ENCODE peak calls at places on chromosomes 11 and 22, in eight cellular contexts. One of them, this sample, is unnamed.

GRCh38 chr11:111604392-111605009 is 2.3 kb downstream of the SIK2 start:
- DNase-seq in aorta: no peak
- DNase-seq in neuronal stem cell: peak; percentile 40
- DNase-seq in CD4-positive, alpha-beta memory T cell: peak; percentile 47
- DNase-seq in left lung: no peak
- DNase-seq in H9: no peak
- DNase-seq in OCI-LY7: peak; percentile 67
- DNase-seq in astrocyte: peak; percentile 29
- DNase-seq in this sample: peak; percentile 26

GRCh38 chr11:47577460-47578041 is 1.2 kb downstream of the KBTBD4 start:
- DNase-seq in OCI-LY7: no peak
- DNase-seq in neuronal stem cell: no peak
- DNase-seq in aorta: no peak
- DNase-seq in H9: no peak
- DNase-seq in CD4-positive, alpha-beta memory T cell: no peak
- DNase-seq in astrocyte: no peak
- DNase-seq in left lung: no peak
- DNase-seq in this sample: no peak

GRCh38 chr11:30730011-30730410 is 143.9 kb upstream of the MPPED2 start:
- DNase-seq in CD4-positive, alpha-beta memory T cell: no peak
- DNase-seq in neuronal stem cell: no peak
- DNase-seq in OCI-LY7: no peak
- DNase-seq in astrocyte: no peak
- DNase-seq in left lung: no peak
- DNase-seq in H9: no peak
- DNase-seq in aorta: no peak
- DNase-seq in this sample: no peak

GRCh38 chr22:30054764-30055069 is 25.5 kb upstream of the HORMAD2 start:
- DNase-seq in left lung: no peak
- DNase-seq in CD4-positive, alpha-beta memory T cell: no peak
- DNase-seq in aorta: no peak
- DNase-seq in astrocyte: no peak
- DNase-seq in neuronal stem cell: no peak
- DNase-seq in OCI-LY7: no peak
- DNase-seq in H9: no peak
- DNase-seq in this sample: no peak

GRCh38 chr22:27204280-27204679 is 546.9 kb downstream of the MIAT start:
- DNase-seq in astrocyte: no peak
- DNase-seq in H9: no peak
- DNase-seq in CD4-positive, alpha-beta memory T cell: no peak
- DNase-seq in neuronal stem cell: no peak
- DNase-seq in left lung: no peak
- DNase-seq in OCI-LY7: no peak
- DNase-seq in aorta: no peak
- DNase-seq in this sample: no peak

GRCh38 chr11:115473167-115473566 is 31.0 kb downstream of the CADM1 start:
- DNase-seq in neuronal stem cell: no peak
- DNase-seq in OCI-LY7: no peak
- DNase-seq in CD4-positive, alpha-beta memory T cell: no peak
- DNase-seq in astrocyte: no peak
- DNase-seq in left lung: no peak
- DNase-seq in aorta: no peak
- DNase-seq in H9: no peak
- DNase-seq in this sample: no peak

GRCh38 chr22:45997077-45997774 is 20.3 kb upstream of the WNT7B start:
- DNase-seq in H9: peak; percentile 63
- DNase-seq in aorta: peak; percentile 95
- DNase-seq in astrocyte: peak; percentile 94
- DNase-seq in neuronal stem cell: no peak
- DNase-seq in left lung: peak; percentile 91
- DNase-seq in CD4-positive, alpha-beta memory T cell: no peak
- DNase-seq in OCI-LY7: peak; percentile 75
- DNase-seq in this sample: no peak

GRCh38 chr11:87039371-87039770 is 1.6 kb downstream of the TMEM135 start:
- DNase-seq in neuronal stem cell: no peak
- DNase-seq in OCI-LY7: no peak
- DNase-seq in left lung: no peak
- DNase-seq in aorta: no peak
- DNase-seq in H9: no peak
- DNase-seq in CD4-positive, alpha-beta memory T cell: no peak
- DNase-seq in astrocyte: peak; percentile 13
- DNase-seq in this sample: no peak

GRCh38 chr11:68021167-68021787 is 9.2 kb upstream of the NDUFS8 start:
- DNase-seq in OCI-LY7: peak; percentile 41
- DNase-seq in aorta: no peak
- DNase-seq in neuronal stem cell: no peak
- DNase-seq in CD4-positive, alpha-beta memory T cell: no peak
- DNase-seq in left lung: no peak
- DNase-seq in astrocyte: no peak
- DNase-seq in H9: peak; percentile 67
- DNase-seq in this sample: no peak

GRCh38 chr11:62124186-62125113 is 639 bp downstream of the INCENP start:
- DNase-seq in neuronal stem cell: no peak
- DNase-seq in aorta: peak; percentile 78
- DNase-seq in left lung: peak; percentile 52
- DNase-seq in astrocyte: peak; percentile 37
- DNase-seq in OCI-LY7: peak; percentile 45
- DNase-seq in CD4-positive, alpha-beta memory T cell: peak; percentile 4
- DNase-seq in H9: no peak
- DNase-seq in this sample: no peak

GRCh38 chr11:44627911-44628729 is 62.7 kb downstream of the CD82 start:
- DNase-seq in left lung: no peak
- DNase-seq in H9: peak; percentile 25
- DNase-seq in astrocyte: peak; percentile 61
- DNase-seq in OCI-LY7: no peak
- DNase-seq in CD4-positive, alpha-beta memory T cell: no peak
- DNase-seq in neuronal stem cell: no peak
- DNase-seq in aorta: peak; percentile 84
- DNase-seq in this sample: peak; percentile 19

GRCh38 chr11:120839201-120839600 is 184.7 kb upstream of the TBCEL start:
- DNase-seq in H9: no peak
- DNase-seq in aorta: no peak
- DNase-seq in astrocyte: no peak
- DNase-seq in neuronal stem cell: no peak
- DNase-seq in OCI-LY7: no peak
- DNase-seq in left lung: no peak
- DNase-seq in CD4-positive, alpha-beta memory T cell: no peak
- DNase-seq in this sample: no peak

GRCh38 chr22:27993774-27994350 is 74.8 kb upstream of the PITPNB start:
- DNase-seq in H9: no peak
- DNase-seq in CD4-positive, alpha-beta memory T cell: no peak
- DNase-seq in OCI-LY7: no peak
- DNase-seq in neuronal stem cell: no peak
- DNase-seq in aorta: peak; percentile 47
- DNase-seq in astrocyte: no peak
- DNase-seq in left lung: peak; percentile 19
- DNase-seq in this sample: no peak

DNA sequence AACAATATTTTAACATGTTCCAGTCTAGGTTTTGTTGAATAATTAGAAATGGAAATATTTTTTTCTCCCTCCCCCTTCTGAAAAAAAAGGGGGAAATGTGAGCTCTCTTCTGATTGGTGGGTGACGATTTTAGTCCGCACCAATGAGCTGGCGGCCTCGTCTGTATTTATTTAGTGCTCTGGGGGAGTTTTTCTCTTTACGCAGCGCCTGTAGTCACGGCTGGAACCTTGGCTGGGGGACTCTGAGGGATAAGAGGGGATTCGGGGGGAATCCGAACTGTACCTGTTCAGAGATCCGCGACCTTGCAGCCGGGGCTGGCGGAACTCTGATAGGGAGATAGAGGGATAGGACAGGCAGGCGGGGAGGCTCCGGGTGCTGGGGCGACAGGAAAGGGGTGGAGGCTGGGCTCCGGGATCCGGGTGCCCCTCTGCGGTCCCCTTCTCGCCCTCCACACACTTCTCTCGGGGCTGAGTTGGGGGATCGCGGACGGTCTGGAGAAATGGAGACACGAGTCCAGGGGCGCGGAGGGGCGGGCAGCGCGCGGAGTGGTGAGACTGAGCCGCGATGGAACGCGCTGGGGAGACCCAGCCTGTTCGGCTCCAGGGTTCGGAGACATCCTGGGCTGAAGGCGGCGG is 99.7 kb upstream of the HSD17B12 start:
- DNase-seq in neuronal stem cell: no peak
- DNase-seq in aorta: no peak
- DNase-seq in OCI-LY7: no peak
- DNase-seq in CD4-positive, alpha-beta memory T cell: no peak
- DNase-seq in H9: no peak
- DNase-seq in astrocyte: no peak
- DNase-seq in left lung: no peak
- DNase-seq in this sample: no peak
- H3K4me1 ChIP-seq in neuronal stem cell: peaks cover 5% of the 10 kb centered on the region
- H3K4me1 ChIP-seq in aorta: no peaks in the 10 kb centered on the region
- H3K4me1 ChIP-seq in OCI-LY7: peaks cover 5% of the 10 kb centered on the region
- H3K4me1 ChIP-seq in CD4-positive, alpha-beta memory T cell: peaks cover 15% of the 10 kb centered on the region
- H3K4me1 ChIP-seq in H9: no peaks in the 10 kb centered on the region
- H3K4me1 ChIP-seq in astrocyte: peaks cover 26% of the 10 kb centered on the region
- H3K4me1 ChIP-seq in left lung: peaks cover 24% of the 10 kb centered on the region
- H3K4me1 ChIP-seq in this sample: peaks cover 2% of the 10 kb centered on the region

DNA sequence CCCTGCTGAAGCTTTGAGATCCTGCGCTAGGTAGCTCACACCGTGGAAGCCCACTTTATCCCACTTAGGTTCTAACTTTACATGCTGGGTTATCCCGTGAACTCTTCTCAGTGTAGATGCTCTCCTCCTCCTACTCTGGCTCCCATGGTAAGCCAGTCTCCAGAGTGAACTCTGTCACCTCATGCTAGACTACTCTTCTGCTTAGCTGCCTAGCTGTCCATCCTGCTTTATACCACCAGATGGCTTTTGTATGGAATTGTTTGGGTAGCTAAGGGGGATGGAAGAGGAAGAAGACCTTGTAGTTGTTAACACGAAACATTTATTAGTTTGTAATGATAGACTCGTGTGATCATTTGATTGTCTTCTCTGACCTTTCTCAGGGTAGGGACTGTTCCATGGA is 46.8 kb downstream of the EMSY start:
- DNase-seq in neuronal stem cell: no peak
- DNase-seq in aorta: no peak
- DNase-seq in left lung: no peak
- DNase-seq in CD4-positive, alpha-beta memory T cell: no peak
- DNase-seq in OCI-LY7: no peak
- DNase-seq in astrocyte: no peak
- DNase-seq in H9: no peak
- DNase-seq in this sample: no peak
- H3K9me3 ChIP-seq in neuronal stem cell: no peaks in the 10 kb centered on the region
- H3K9me3 ChIP-seq in aorta: no peaks in the 10 kb centered on the region
- H3K9me3 ChIP-seq in left lung: no peaks in the 10 kb centered on the region
- H3K9me3 ChIP-seq in CD4-positive, alpha-beta memory T cell: no peaks in the 10 kb centered on the region
- H3K9me3 ChIP-seq in OCI-LY7: no peaks in the 10 kb centered on the region
- H3K9me3 ChIP-seq in astrocyte: no peaks in the 10 kb centered on the region
- H3K9me3 ChIP-seq in H9: no peaks in the 10 kb centered on the region
- H3K9me3 ChIP-seq in this sample: no peaks in the 10 kb centered on the region

GRCh38 chr11:118605116-118605867 is 2.1 kb upstream of the PHLDB1 start:
- DNase-seq in OCI-LY7: no peak
- DNase-seq in CD4-positive, alpha-beta memory T cell: no peak
- DNase-seq in H9: no peak
- DNase-seq in left lung: no peak
- DNase-seq in neuronal stem cell: no peak
- DNase-seq in aorta: peak; percentile 88
- DNase-seq in astrocyte: peak; percentile 66
- DNase-seq in this sample: no peak

GRCh38 chr11:118606844-118607228 is 579 bp upstream of the PHLDB1 start:
- DNase-seq in H9: no peak
- DNase-seq in astrocyte: no peak
- DNase-seq in left lung: no peak
- DNase-seq in CD4-positive, alpha-beta memory T cell: no peak
- DNase-seq in OCI-LY7: no peak
- DNase-seq in neuronal stem cell: no peak
- DNase-seq in aorta: peak; percentile 35
- DNase-seq in this sample: no peak

GRCh38 chr11:118604566-118604965 is 2.8 kb upstream of the PHLDB1 start:
- DNase-seq in aorta: peak; percentile 21
- DNase-seq in left lung: no peak
- DNase-seq in neuronal stem cell: no peak
- DNase-seq in CD4-positive, alpha-beta memory T cell: no peak
- DNase-seq in H9: no peak
- DNase-seq in OCI-LY7: no peak
- DNase-seq in astrocyte: no peak
- DNase-seq in this sample: no peak

GRCh38 chr11:118607401-118608267 is at the start of gene PHLDB1:
- DNase-seq in CD4-positive, alpha-beta memory T cell: peak; percentile 46
- DNase-seq in astrocyte: peak; percentile 48
- DNase-seq in H9: peak; percentile 64
- DNase-seq in left lung: no peak
- DNase-seq in OCI-LY7: peak; percentile 18
- DNase-seq in neuronal stem cell: no peak
- DNase-seq in aorta: peak; percentile 92
- DNase-seq in this sample: peak; percentile 37

DNA sequence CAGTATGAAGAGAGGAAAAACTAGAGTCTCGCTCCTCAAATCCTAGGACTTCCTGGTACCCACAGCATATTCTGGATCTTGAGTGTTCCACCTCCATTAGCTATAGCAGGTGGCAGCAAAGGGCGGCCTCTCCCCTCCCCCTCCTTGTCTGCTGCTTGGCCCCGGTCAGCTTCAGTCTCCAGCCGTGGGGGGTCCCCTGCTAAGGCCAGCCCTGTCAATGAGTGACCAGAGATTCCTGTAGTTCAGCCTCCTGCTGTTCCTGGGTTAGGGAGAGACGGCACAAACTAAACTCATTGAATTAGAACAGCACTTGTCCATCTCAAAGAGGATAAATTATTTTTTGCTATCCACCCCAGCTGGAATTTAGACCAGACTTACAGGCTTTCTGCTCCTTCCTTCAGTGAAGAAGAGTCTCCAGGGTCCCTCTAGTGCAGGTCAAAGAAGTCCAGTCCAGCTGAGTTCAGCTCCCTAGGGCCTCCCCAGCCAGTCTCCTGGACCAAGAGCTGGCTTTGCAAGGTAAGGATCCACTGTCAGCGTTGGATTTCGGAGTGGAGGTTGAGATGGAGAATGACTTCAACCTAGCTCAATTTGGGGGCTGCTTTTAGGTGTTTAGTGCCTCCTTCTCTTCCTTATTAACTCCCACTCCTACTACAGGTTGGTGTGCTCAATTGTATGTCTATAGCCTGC is 1.1 kb upstream of the PHLDB1 start:
- DNase-seq in neuronal stem cell: no peak
- DNase-seq in aorta: peak; percentile 69
- DNase-seq in CD4-positive, alpha-beta memory T cell: no peak
- DNase-seq in left lung: no peak
- DNase-seq in H9: no peak
- DNase-seq in OCI-LY7: no peak
- DNase-seq in astrocyte: no peak
- DNase-seq in this sample: no peak
- H3K27ac ChIP-seq in neuronal stem cell: no peak overlapping the region
- H3K27ac ChIP-seq in aorta: peak overlapping the region; percentile 70
- H3K27ac ChIP-seq in CD4-positive, alpha-beta memory T cell: no peak overlapping the region
- H3K27ac ChIP-seq in left lung: peak overlapping the region; percentile 0
- H3K27ac ChIP-seq in H9: no peak overlapping the region
- H3K27ac ChIP-seq in OCI-LY7: no peak overlapping the region
- H3K27ac ChIP-seq in astrocyte: peak overlapping the region; percentile 47
- H3K27ac ChIP-seq in this sample: no peak overlapping the region

DNA sequence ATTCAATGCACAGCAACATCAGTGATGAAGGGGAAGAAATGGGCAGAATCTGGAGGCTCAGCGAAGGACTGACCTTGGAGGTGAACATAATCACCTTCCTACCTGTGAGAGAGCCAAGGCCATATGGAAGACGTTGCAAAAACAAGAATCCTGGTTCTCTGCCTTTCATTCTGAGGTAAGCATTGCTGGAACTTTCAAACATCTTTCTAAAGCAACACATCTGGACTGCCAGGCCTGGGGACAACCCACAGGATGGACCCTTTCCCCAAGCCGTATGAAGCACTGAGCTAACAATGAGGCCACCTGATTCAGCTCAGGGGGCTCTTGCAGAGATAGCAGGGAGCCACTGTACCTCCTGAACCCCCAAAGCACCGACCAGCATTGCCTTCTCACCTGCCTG is 70.5 kb downstream of the ETS1 start:
- DNase-seq in H9: no peak
- DNase-seq in aorta: no peak
- DNase-seq in astrocyte: no peak
- DNase-seq in CD4-positive, alpha-beta memory T cell: no peak
- DNase-seq in OCI-LY7: no peak
- DNase-seq in left lung: no peak
- DNase-seq in neuronal stem cell: no peak
- DNase-seq in this sample: no peak
- H3K4me1 ChIP-seq in H9: peaks cover 6% of the 10 kb centered on the region
- H3K4me1 ChIP-seq in aorta: peaks cover 14% of the 10 kb centered on the region
- H3K4me1 ChIP-seq in astrocyte: peaks cover 57% of the 10 kb centered on the region
- H3K4me1 ChIP-seq in CD4-positive, alpha-beta memory T cell: peaks cover 31% of the 10 kb centered on the region
- H3K4me1 ChIP-seq in OCI-LY7: peaks cover 58% of the 10 kb centered on the region
- H3K4me1 ChIP-seq in left lung: peaks cover 71% of the 10 kb centered on the region
- H3K4me1 ChIP-seq in neuronal stem cell: peaks cover 4% of the 10 kb centered on the region
- H3K4me1 ChIP-seq in this sample: peaks cover 17% of the 10 kb centered on the region

This sample was measured in naive thymus-derived CD4-positive, alpha-beta T cell.